ENCODE peak calls at places on chromosomes 3 and 15, in nine cellular contexts. One of them, this sample, is unnamed. For H3K36me3, the result is how much of the 10 kb centered on the place peaks cover.

GRCh38 chr3:184345678-184346144 is 8.3 kb downstream of the FAM131A start:
- DNase-seq in prostate gland: peak
- DNase-seq in HCT116: peak
- DNase-seq in sigmoid colon: no peak
- DNase-seq in heart left ventricle: peak
- DNase-seq in right lobe of liver: peak
- DNase-seq in Peyer's patch: no peak
- DNase-seq in ovary: no peak
- DNase-seq in gastrocnemius medialis: peak
- DNase-seq in this sample: peak

GRCh38 chr3:190739726-190740230 is 122.7 kb downstream of the GMNC start:
- DNase-seq in Peyer's patch: no peak
- DNase-seq in right lobe of liver: no peak
- DNase-seq in ovary: no peak
- DNase-seq in prostate gland: no peak
- DNase-seq in gastrocnemius medialis: no peak
- DNase-seq in sigmoid colon: no peak
- DNase-seq in HCT116: no peak
- DNase-seq in heart left ventricle: no peak
- DNase-seq in this sample: no peak

GRCh38 chr15:57285386-57285785 is 90.9 kb upstream of the CGNL1 start:
- DNase-seq in HCT116: no peak
- DNase-seq in right lobe of liver: no peak
- DNase-seq in heart left ventricle: no peak
- DNase-seq in gastrocnemius medialis: no peak
- DNase-seq in sigmoid colon: no peak
- DNase-seq in prostate gland: no peak
- DNase-seq in ovary: no peak
- DNase-seq in Peyer's patch: no peak
- DNase-seq in this sample: no peak

GRCh38 chr3:27556854-27557253 is 72.7 kb upstream of the SLC4A7 start:
- DNase-seq in ovary: no peak
- DNase-seq in Peyer's patch: no peak
- DNase-seq in right lobe of liver: no peak
- DNase-seq in heart left ventricle: no peak
- DNase-seq in gastrocnemius medialis: no peak
- DNase-seq in prostate gland: no peak
- DNase-seq in HCT116: no peak
- DNase-seq in sigmoid colon: no peak
- DNase-seq in this sample: no peak

GRCh38 chr3:14216257-14217048 is 37.8 kb downstream of the LSM3 start:
- DNase-seq in gastrocnemius medialis: no peak
- DNase-seq in sigmoid colon: no peak
- DNase-seq in Peyer's patch: peak
- DNase-seq in heart left ventricle: peak
- DNase-seq in HCT116: no peak
- DNase-seq in prostate gland: no peak
- DNase-seq in right lobe of liver: no peak
- DNase-seq in ovary: no peak
- DNase-seq in this sample: peak

GRCh38 chr15:94206463-94207167 is 24.7 kb upstream of the MCTP2 start:
- DNase-seq in heart left ventricle: no peak
- DNase-seq in prostate gland: peak
- DNase-seq in Peyer's patch: no peak
- DNase-seq in HCT116: no peak
- DNase-seq in ovary: no peak
- DNase-seq in sigmoid colon: no peak
- DNase-seq in gastrocnemius medialis: no peak
- DNase-seq in right lobe of liver: no peak
- DNase-seq in this sample: no peak

GRCh38 chr15:63502843-63503738 is 1.3 kb upstream of the USP3 start:
- DNase-seq in ovary: peak
- DNase-seq in gastrocnemius medialis: peak
- DNase-seq in HCT116: peak
- DNase-seq in sigmoid colon: peak
- DNase-seq in prostate gland: peak
- DNase-seq in Peyer's patch: peak
- DNase-seq in heart left ventricle: peak
- DNase-seq in right lobe of liver: peak
- DNase-seq in this sample: peak

GRCh38 chr3:142963266-142964149 is at the start of gene PAQR9:
- DNase-seq in right lobe of liver: peak
- DNase-seq in heart left ventricle: peak
- DNase-seq in ovary: no peak
- DNase-seq in gastrocnemius medialis: no peak
- DNase-seq in Peyer's patch: no peak
- DNase-seq in sigmoid colon: no peak
- DNase-seq in prostate gland: no peak
- DNase-seq in HCT116: no peak
- DNase-seq in this sample: no peak

GRCh38 chr3:108472011-108472591 is 38.3 kb downstream of the MYH15 start:
- DNase-seq in gastrocnemius medialis: no peak
- DNase-seq in right lobe of liver: no peak
- DNase-seq in ovary: no peak
- DNase-seq in sigmoid colon: no peak
- DNase-seq in prostate gland: no peak
- DNase-seq in Peyer's patch: no peak
- DNase-seq in heart left ventricle: no peak
- DNase-seq in HCT116: peak
- DNase-seq in this sample: no peak

GRCh38 chr3:129623447-129624118 is 17.1 kb upstream of the PLXND1 start:
- DNase-seq in ovary: peak
- DNase-seq in right lobe of liver: peak
- DNase-seq in heart left ventricle: peak
- DNase-seq in prostate gland: no peak
- DNase-seq in gastrocnemius medialis: peak
- DNase-seq in sigmoid colon: peak
- DNase-seq in Peyer's patch: no peak
- DNase-seq in HCT116: no peak
- DNase-seq in this sample: no peak

GRCh38 chr3:196552253-196552652 is 16.1 kb downstream of the WDR53 start:
- DNase-seq in right lobe of liver: no peak
- DNase-seq in Peyer's patch: no peak
- DNase-seq in HCT116: no peak
- DNase-seq in prostate gland: no peak
- DNase-seq in sigmoid colon: no peak
- DNase-seq in heart left ventricle: no peak
- DNase-seq in ovary: no peak
- DNase-seq in gastrocnemius medialis: no peak
- DNase-seq in this sample: no peak

GRCh38 chr3:196557236-196557635 is 11.1 kb downstream of the WDR53 start:
- DNase-seq in Peyer's patch: no peak
- DNase-seq in HCT116: no peak
- DNase-seq in sigmoid colon: no peak
- DNase-seq in gastrocnemius medialis: no peak
- DNase-seq in right lobe of liver: no peak
- DNase-seq in heart left ventricle: no peak
- DNase-seq in prostate gland: no peak
- DNase-seq in ovary: no peak
- DNase-seq in this sample: no peak

GRCh38 chr3:196554205-196554604 is 14.1 kb downstream of the WDR53 start:
- DNase-seq in gastrocnemius medialis: no peak
- DNase-seq in right lobe of liver: no peak
- DNase-seq in sigmoid colon: no peak
- DNase-seq in ovary: no peak
- DNase-seq in HCT116: no peak
- DNase-seq in Peyer's patch: no peak
- DNase-seq in prostate gland: no peak
- DNase-seq in heart left ventricle: no peak
- DNase-seq in this sample: no peak

GRCh38 chr3:196555295-196555694 is 13.1 kb downstream of the WDR53 start:
- DNase-seq in gastrocnemius medialis: no peak
- DNase-seq in HCT116: no peak
- DNase-seq in Peyer's patch: no peak
- DNase-seq in sigmoid colon: no peak
- DNase-seq in heart left ventricle: no peak
- DNase-seq in ovary: no peak
- DNase-seq in prostate gland: no peak
- DNase-seq in right lobe of liver: no peak
- DNase-seq in this sample: no peak

DNA sequence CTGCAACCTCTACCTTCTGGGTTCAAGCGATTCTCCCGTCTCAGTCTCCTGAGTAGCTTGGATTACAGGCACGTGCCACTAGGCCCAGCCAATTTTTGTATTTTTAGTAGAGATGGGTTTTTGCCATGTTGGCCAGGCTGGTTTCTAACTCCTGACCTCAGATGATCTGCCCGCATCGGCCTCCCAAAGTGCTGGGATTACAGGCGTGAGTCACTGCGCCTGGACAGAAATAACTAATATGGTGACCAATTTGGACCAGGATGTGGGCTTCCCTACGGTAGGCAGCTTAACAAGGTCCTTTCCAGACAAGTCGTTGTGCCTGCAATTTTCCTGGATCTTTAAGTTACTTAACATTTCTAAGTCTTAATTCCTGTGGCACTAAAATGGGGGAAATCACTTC is 14.8 kb downstream of the WDR53 start:
- DNase-seq in HCT116: no peak
- DNase-seq in right lobe of liver: no peak
- DNase-seq in sigmoid colon: no peak
- DNase-seq in gastrocnemius medialis: peak
- DNase-seq in heart left ventricle: no peak
- DNase-seq in Peyer's patch: no peak
- DNase-seq in ovary: no peak
- DNase-seq in prostate gland: no peak
- DNase-seq in this sample: no peak
- TF ChIP-seq POLR2A in HCT116: no peak
- TF ChIP-seq POLR2A in right lobe of liver: no peak
- TF ChIP-seq POLR2A in sigmoid colon: no peak
- TF ChIP-seq POLR2A in gastrocnemius medialis: no peak
- TF ChIP-seq POLR2A in heart left ventricle: no peak
- TF ChIP-seq POLR2A in Peyer's patch: no peak
- TF ChIP-seq POLR2A in ovary: no peak
- TF ChIP-seq POLR2A in prostate gland: no peak
- TF ChIP-seq POLR2A in this sample: no peak

GRCh38 chr3:156456771-156457224 is 98.1 kb downstream of the SSR3 start:
- DNase-seq in ovary: no peak
- DNase-seq in prostate gland: peak
- DNase-seq in sigmoid colon: no peak
- DNase-seq in Peyer's patch: no peak
- DNase-seq in HCT116: no peak
- DNase-seq in gastrocnemius medialis: no peak
- DNase-seq in right lobe of liver: no peak
- DNase-seq in heart left ventricle: no peak
- DNase-seq in this sample: no peak
- H3K4me3 ChIP-seq in ovary: no peak
- H3K4me3 ChIP-seq in prostate gland: no peak
- H3K4me3 ChIP-seq in sigmoid colon: no peak
- H3K4me3 ChIP-seq in Peyer's patch: no peak
- H3K4me3 ChIP-seq in HCT116: no peak
- H3K4me3 ChIP-seq in gastrocnemius medialis: no peak
- H3K4me3 ChIP-seq in right lobe of liver: no peak
- H3K4me3 ChIP-seq in heart left ventricle: no peak
- H3K4me3 ChIP-seq in this sample: no peak

GRCh38 chr15:48592929-48593328 is 52.6 kb downstream of the FBN1 start:
- DNase-seq in heart left ventricle: no peak
- DNase-seq in ovary: no peak
- DNase-seq in sigmoid colon: no peak
- DNase-seq in Peyer's patch: no peak
- DNase-seq in gastrocnemius medialis: no peak
- DNase-seq in HCT116: no peak
- DNase-seq in prostate gland: no peak
- DNase-seq in right lobe of liver: no peak
- DNase-seq in this sample: no peak
- H3K36me3 ChIP-seq in heart left ventricle: half or more
- H3K36me3 ChIP-seq in ovary: under half
- H3K36me3 ChIP-seq in sigmoid colon: under half
- H3K36me3 ChIP-seq in Peyer's patch: under half
- H3K36me3 ChIP-seq in gastrocnemius medialis: under half
- H3K36me3 ChIP-seq in HCT116: under half
- H3K36me3 ChIP-seq in prostate gland: under half
- H3K36me3 ChIP-seq in right lobe of liver: under half
- H3K36me3 ChIP-seq in this sample: under half

GRCh38 chr3:9809615-9810356 is at the start of gene TTLL3:
- DNase-seq in HCT116: no peak
- DNase-seq in prostate gland: peak
- DNase-seq in gastrocnemius medialis: peak
- DNase-seq in heart left ventricle: peak
- DNase-seq in sigmoid colon: peak
- DNase-seq in ovary: peak
- DNase-seq in right lobe of liver: peak
- DNase-seq in Peyer's patch: peak
- DNase-seq in this sample: peak
- TF ChIP-seq POLR2A in HCT116: no peak
- TF ChIP-seq POLR2A in prostate gland: peak
- TF ChIP-seq POLR2A in gastrocnemius medialis: peak
- TF ChIP-seq POLR2A in heart left ventricle: no peak
- TF ChIP-seq POLR2A in sigmoid colon: no peak
- TF ChIP-seq POLR2A in ovary: peak
- TF ChIP-seq POLR2A in right lobe of liver: peak
- TF ChIP-seq POLR2A in Peyer's patch: peak
- TF ChIP-seq POLR2A in this sample: no peak

This sample was measured in testis.